ENCODE peak calls at places on chromosome X, in five cellular contexts. X is right lobe of liver, S is K562, J is heart left ventricle, W is esophagus muscularis mucosa. P is an unnamed sample. For H3K36me3, the result is how much of the 10 kb centered on the place peaks cover.

GRCh38 chrX:64204701-64205440 is 637 bp downstream of the AMER1 start:
- DNase-seq in X (peak), S (peak), J (peak), W (no peak), P (peak)

GRCh38 chrX:119419898-119420297 is 20.8 kb downstream of the SLC25A43 start:
- DNase-seq in X (no peak), S (no peak), J (no peak), W (no peak), P (no peak)

GRCh38 chrX:122941801-122942200 is 242.3 kb upstream of the GRIA3 start:
- DNase-seq in X (no peak), S (no peak), J (no peak), W (no peak), P (no peak)

GRCh38 chrX:134239016-134239415 is 2.0 kb downstream of the CCDC160 start:
- DNase-seq in X (no peak), S (no peak), J (no peak), W (no peak), P (no peak)

GRCh38 chrX:39705299-39705698 is 392.5 kb downstream of the BCOR start:
- DNase-seq in X (peak), S (peak), J (peak), W (no peak), P (peak)

GRCh38 chrX:119791437-119792231 is at the start of gene RPL39:
- DNase-seq in X (peak), S (peak), J (peak), W (peak), P (peak)

GRCh38 chrX:121902463-121902862 is 855.1 kb downstream of the GLUD2 start:
- DNase-seq in X (no peak), S (no peak), J (no peak), W (no peak), P (no peak)

GRCh38 chrX:118528089-118528753 is 32.6 kb downstream of the DOCK11 start:
- DNase-seq in X (no peak), S (no peak), J (no peak), W (no peak), P (no peak)

GRCh38 chrX:153379508-153379907 is 21.6 kb downstream of the PNMA6E start:
- DNase-seq in X (no peak), S (no peak), J (no peak), W (no peak), P (no peak)

GRCh38 chrX:65635824-65636223 is 31.6 kb upstream of the MSN start:
- DNase-seq in X (no peak), S (no peak), J (no peak), W (no peak), P (no peak)
- H3K36me3 ChIP-seq in X (under half), S (under half), J (under half), W (under half), P (under half)

GRCh38 chrX:75155454-75155829 is 641 bp downstream of the ABCB7 start:
- DNase-seq in X (no peak), S (peak), J (no peak), W (no peak), P (no peak)

GRCh38 chrX:75156537-75156945 is 458 bp upstream of the ABCB7 start:
- DNase-seq in X (no peak), S (peak), J (no peak), W (no peak), P (no peak)

GRCh38 chrX:75154871-75155270 is 1.2 kb downstream of the ABCB7 start:
- DNase-seq in X (no peak), S (no peak), J (no peak), W (no peak), P (no peak)

GRCh38 chrX:75158054-75158453 is 2.0 kb upstream of the ABCB7 start:
- DNase-seq in X (no peak), S (no peak), J (no peak), W (no peak), P (no peak)

DNA sequence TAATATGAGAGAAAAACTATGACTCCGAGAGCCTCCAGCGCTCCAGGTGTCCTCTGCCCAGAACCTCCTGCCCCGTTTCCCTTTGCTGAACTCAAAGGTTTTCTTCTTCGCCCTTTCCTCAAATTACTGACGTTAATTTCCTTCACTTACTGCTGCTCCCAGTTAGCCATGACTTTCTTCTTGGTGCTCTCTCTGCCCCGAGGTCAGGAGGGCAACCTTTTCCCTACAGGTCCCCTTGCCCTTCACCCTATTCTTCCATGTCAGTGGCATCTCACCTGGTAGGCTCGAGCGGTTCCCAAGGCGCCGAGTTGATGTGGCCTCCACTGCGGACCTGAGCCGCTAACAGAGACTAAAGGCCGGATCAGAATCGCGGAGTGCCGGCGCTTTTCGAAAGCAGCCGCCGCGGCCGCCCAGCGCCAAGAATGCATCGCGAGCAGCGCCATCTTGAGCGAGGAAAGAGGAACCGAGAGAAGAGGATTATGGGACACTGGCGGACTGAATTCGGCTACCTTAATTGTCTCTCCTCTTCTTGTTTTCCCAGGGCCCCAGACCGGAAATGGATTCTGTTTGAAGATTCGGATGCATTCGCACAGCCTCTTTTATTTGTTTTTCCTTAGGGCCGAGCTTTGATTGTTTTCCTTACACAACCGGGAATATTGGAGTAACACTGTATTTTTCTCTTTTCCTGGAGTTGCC is at the start of gene ABCB7:
- DNase-seq in X (peak), S (peak), J (peak), W (no peak), P (peak)
- TF ChIP-seq CTCF in X (no peak), S (peak), J (no peak), W (peak), P (peak)

DNA sequence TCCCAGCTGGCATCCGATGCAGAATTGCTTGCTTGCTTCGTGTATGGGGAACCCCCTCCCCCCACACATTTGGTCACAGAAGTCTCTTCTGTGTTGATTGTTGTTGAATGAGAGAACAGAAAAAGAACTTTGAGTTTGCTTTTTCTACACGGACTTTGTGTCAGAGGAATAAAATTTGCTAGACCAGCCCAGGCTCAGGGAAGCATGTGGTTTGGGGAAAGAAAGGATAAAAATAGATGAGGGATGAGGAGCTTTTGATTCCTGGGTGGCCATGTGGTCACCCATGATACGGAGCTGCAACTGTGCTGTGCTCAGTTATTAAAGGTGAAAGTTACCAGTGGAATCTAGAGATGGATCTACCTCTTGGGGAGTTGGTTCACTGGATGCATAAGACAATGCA is 34.2 kb upstream of the ESX1 start:
- DNase-seq in X (no peak), S (no peak), J (no peak), W (no peak), P (no peak)
- TF ChIP-seq POLR2A in X (no peak), S (no peak), J (no peak), W (no peak), P (no peak)

DNA sequence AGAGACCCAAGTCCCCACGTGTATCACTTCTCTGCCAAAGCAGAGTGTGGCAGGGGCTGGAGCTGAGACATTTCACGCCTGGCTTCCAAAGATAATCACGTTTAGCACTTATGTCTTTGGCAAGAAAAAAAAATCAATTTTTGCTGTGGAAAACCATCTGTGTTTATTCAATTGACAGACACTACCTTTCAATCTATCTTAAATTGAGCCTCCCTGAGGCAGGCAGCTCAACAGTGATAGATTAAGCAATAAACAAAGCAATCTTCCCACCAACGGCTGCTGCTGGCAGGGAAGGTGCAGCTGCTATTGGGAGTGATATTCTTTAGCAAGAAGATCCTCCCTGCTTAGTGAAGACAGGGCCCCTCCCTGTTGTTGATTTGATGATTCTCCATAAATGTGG is 11.7 kb upstream of the MAGEB17 start:
- DNase-seq in X (no peak), S (no peak), J (no peak), W (no peak), P (no peak)
- H3K36me3 ChIP-seq in X (under half), S (under half), J (under half), W (under half), P (under half)

GRCh38 chrX:81377329-81377728 is 175.4 kb downstream of the SH3BGRL start:
- DNase-seq in X (no peak), S (peak), J (no peak), W (no peak), P (no peak)
- TF ChIP-seq CTCF in X (peak), S (peak), J (peak), W (peak), P (no peak)

DNA sequence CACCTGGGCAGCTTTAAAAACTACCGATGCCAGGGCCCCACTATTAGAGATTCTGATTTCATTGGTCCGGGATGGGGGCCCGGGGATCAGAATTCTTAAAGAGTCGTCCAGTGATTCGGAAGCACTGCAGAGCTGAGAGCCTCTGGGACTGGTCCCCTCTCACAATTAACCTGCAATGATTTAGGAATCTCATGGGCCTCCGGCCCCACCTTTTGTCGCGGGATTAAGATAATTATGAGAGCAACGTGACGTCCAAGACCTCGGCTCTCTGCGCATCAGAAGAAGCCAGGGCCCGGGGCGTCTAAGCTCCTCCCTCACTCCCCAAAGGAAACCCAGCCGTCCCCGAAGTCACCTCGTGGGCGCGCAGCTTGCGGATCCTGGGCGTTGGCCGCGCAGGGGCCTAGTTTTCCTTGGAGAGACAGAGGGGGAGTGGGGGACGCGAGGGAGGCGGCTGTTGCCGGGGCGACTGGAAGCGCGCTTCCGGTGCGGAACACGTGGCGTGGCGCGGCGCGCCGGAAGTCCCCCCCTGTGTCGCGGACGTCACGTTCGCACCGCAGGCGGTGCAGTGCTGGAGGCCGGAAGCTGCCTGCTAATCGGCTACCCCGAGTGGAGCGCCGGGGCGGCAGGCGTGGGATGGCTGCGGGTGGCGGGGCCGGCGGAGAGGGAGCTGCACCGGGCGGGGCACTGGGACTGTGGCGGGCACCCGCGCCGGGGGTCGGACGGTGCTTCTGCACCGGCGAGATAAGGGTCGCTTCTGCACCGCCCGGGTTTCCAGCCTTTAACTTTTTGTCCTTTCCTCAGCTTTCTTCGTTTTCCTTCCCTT is at the start of gene GEMIN8:
- DNase-seq in X (peak), S (peak), J (peak), W (peak), P (peak)
- TF ChIP-seq POLR2A in X (peak), S (peak), J (peak), W (peak), P (peak)

GRCh38 chrX:52363247-52363883 is 5.5 kb upstream of the XAGE2 start:
- DNase-seq in X (no peak), S (peak), J (no peak), W (no peak), P (no peak)
- H3K36me3 ChIP-seq in X (under half), S (under half), J (under half), W (under half), P (under half)

GRCh38 chrX:115968436-115969252 is 201.9 kb upstream of the AGTR2 start:
- DNase-seq in X (peak), S (no peak), J (peak), W (no peak), P (peak)
- TF ChIP-seq CTCF in X (no peak), S (no peak), J (no peak), W (no peak), P (no peak)

DNA sequence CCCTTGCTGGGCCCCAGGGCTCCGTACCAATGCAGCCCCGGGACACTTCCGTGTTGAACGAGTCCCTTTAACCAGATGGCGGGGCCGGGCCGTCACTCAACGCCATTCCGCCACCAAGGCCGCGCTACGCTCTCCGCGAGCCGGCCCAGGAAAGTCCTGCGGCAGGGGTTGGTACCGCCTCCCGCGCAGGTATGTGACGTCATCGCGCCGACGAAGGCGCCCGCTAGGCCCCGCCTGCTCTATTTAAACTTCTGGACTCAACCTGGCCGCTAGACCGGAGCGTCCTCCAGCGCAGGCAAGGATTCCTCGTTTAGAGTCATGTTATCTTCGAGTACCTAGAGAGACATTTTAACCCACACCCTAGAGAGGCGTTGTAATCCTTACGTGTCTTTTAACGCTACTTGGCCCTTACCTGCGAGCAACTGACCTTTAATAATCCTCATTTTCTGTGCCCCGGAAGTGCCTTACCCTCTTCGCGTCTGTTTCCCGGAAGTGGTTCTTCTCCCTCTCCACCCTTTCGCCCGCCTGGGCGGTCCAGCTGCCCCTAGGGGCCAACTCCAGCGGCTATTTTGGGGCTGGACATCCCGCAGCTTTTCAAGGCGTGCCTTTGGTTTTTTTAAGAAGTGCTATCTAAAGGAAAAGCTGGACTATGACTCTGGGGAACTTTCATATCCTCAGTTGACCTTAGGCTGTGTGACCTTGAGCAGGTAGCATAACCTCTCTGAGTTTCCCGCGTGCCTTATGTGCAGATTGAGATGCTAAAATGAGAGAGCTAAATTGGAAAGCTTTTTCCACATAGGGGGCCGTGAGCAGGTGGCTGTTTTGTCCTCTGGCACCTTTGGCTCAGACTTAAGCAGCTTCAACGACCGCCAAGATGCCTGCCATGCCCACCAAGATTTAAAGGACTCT is at the start of gene PNPLA4:
- DNase-seq in X (peak), S (peak), J (peak), W (peak), P (peak)
- TF ChIP-seq POLR2A in X (peak), S (peak), J (peak), W (no peak), P (no peak)

GRCh38 chrX:41189156-41189555 is 103.9 kb downstream of the USP9X start:
- DNase-seq in X (no peak), S (no peak), J (no peak), W (no peak), P (no peak)

GRCh38 chrX:41198410-41198809 is 113.2 kb downstream of the USP9X start:
- DNase-seq in X (no peak), S (no peak), J (no peak), W (no peak), P (no peak)

DNA sequence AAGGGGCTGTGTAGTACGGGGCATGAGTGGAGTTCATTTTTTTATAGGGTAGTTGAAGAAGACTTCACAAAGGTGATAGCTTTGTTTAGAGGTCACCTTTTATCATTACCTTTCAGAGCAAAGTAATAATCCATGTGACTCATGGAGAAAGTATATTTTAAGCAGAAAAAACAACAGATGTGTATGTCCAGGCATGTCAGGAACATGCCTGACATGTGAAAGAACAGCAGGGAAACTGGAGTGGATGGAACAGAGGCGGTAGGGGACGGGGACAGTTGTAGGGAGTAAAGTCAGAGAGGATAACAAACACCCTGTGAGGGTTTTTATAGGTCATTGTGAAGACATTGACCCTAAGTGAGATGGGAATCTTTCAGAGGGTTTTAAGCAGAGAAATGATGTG is 107.6 kb downstream of the USP9X start:
- DNase-seq in X (no peak), S (no peak), J (no peak), W (no peak), P (no peak)
- H3K36me3 ChIP-seq in X (under half), S (half or more), J (under half), W (under half), P (under half)